ENCODE peak calls at places on chromosome X, in nine cellular contexts. H is right atrium auricular region, X is mammary epithelial cell, U is upper lobe of right lung, W is A673, N is lung, J is heart right ventricle, M is thoracic aorta, O is GM23248. V is an unnamed sample.

GRCh38 chrX:55057691-55058249 is 17.1 kb upstream of the PAGE2B start:
- DNase-seq in U (no peak), X (peak), M (no peak), O (peak), W (peak), J (no peak), N (no peak), H (no peak), V (no peak)

GRCh38 chrX:31459361-31459760 is 387.5 kb upstream of the FTHL17 start:
- DNase-seq in J (no peak), N (no peak), H (no peak), O (peak), W (no peak), X (no peak), M (no peak), U (no peak), V (no peak)

GRCh38 chrX:56728752-56729151 is 291 bp upstream of the NBDY start:
- DNase-seq in H (no peak), J (no peak), N (no peak), X (peak), U (no peak), W (peak), M (no peak), O (peak), V (peak)

GRCh38 chrX:102651242-102651967 is at the start of gene GPRASP1:
- DNase-seq in W (peak), O (peak), H (peak), U (peak), M (no peak), J (peak), N (no peak), X (no peak), V (no peak)

GRCh38 chrX:21758488-21758887 is 572 bp upstream of the SMPX start:
- DNase-seq in O (no peak), U (no peak), J (no peak), M (no peak), N (no peak), W (no peak), H (no peak), X (no peak), V (no peak)

GRCh38 chrX:17160971-17161370 is 214.0 kb upstream of the NHS start:
- DNase-seq in O (peak), W (peak), N (no peak), X (no peak), J (no peak), U (no peak), H (no peak), M (no peak), V (peak)

GRCh38 chrX:49155243-49155899 is 7.2 kb upstream of the MAGIX start:
- DNase-seq in M (no peak), O (peak), J (no peak), H (no peak), N (peak), X (peak), W (peak), U (no peak), V (no peak)

GRCh38 chrX:154298312-154298711 is 2.7 kb downstream of the TKTL1 start:
- DNase-seq in X (peak), N (no peak), J (no peak), M (no peak), O (no peak), U (no peak), H (no peak), W (no peak), V (no peak)

GRCh38 chrX:8731579-8732395 is at the start of gene ANOS1:
- DNase-seq in N (peak), M (no peak), J (peak), U (peak), O (peak), X (peak), W (peak), H (no peak), V (no peak)

GRCh38 chrX:41481264-41482109 is 34.3 kb downstream of the NYX start:
- DNase-seq in N (no peak), U (no peak), H (no peak), X (no peak), J (no peak), W (peak), M (no peak), O (peak), V (peak)

GRCh38 chrX:110699109-110699508 is 96.5 kb downstream of the CHRDL1 start:
- DNase-seq in H (no peak), N (no peak), M (no peak), W (no peak), U (no peak), X (peak), J (no peak), O (peak), V (no peak)

GRCh38 chrX:69133561-69134542 is 31.4 kb downstream of the PJA1 start:
- DNase-seq in N (no peak), X (peak), M (no peak), U (no peak), O (peak), W (peak), H (no peak), J (no peak), V (peak)

GRCh38 chrX:69493193-69493592 is 10.9 kb upstream of the NALF2 start:
- DNase-seq in M (no peak), X (peak), J (peak), H (no peak), U (no peak), O (peak), N (no peak), W (peak), V (peak)

GRCh38 chrX:71906133-71906532 is 4.5 kb upstream of the NHSL2 start:
- DNase-seq in M (no peak), H (no peak), W (no peak), U (no peak), O (no peak), N (no peak), J (no peak), X (no peak), V (no peak)

GRCh38 chrX:71623714-71624113 is 5.4 kb upstream of the CXCR3 start:
- DNase-seq in X (no peak), U (no peak), H (no peak), M (no peak), W (no peak), N (no peak), J (no peak), O (no peak), V (no peak)

GRCh38 chrX:122914256-122914655 is 269.8 kb upstream of the GRIA3 start:
- DNase-seq in O (no peak), W (no peak), H (no peak), X (no peak), J (no peak), M (no peak), N (no peak), U (no peak), V (no peak)

GRCh38 chrX:19811807-19812604 is 75.4 kb downstream of the SH3KBP1 start:
- DNase-seq in J (no peak), U (no peak), W (no peak), H (no peak), M (no peak), N (no peak), O (peak), X (no peak), V (peak)

GRCh38 chrX:2397648-2398340 is 103.0 kb downstream of the DHRSX start:
- DNase-seq in H (no peak), W (no peak), N (no peak), M (no peak), U (no peak), J (no peak), X (peak), O (peak), V (no peak)

GRCh38 chrX:155000841-155001240 is 21.7 kb downstream of the F8 start:
- DNase-seq in W (no peak), O (no peak), J (no peak), X (no peak), M (no peak), H (no peak), U (no peak), N (no peak), V (no peak)

GRCh38 chrX:22800806-22801205 is 199.0 kb upstream of the DDX53 start:
- DNase-seq in J (no peak), U (no peak), M (no peak), N (no peak), O (peak), H (no peak), X (no peak), W (peak), V (peak)

GRCh38 chrX:127558811-127559210 is 493.4 kb downstream of the ACTRT1 start:
- DNase-seq in O (no peak), H (no peak), X (no peak), M (no peak), W (no peak), N (no peak), U (no peak), J (no peak), V (no peak)

GRCh38 chrX:55486736-55487135 is 2.9 kb downstream of the USP51 start:
- DNase-seq in U (no peak), O (peak), M (no peak), H (no peak), N (no peak), X (peak), W (no peak), J (no peak), V (no peak)

GRCh38 chrX:33211356-33212254 is at the start of gene DMD:
- DNase-seq in W (no peak), H (peak), N (peak), J (peak), U (no peak), X (peak), M (peak), O (no peak), V (peak)

GRCh38 chrX:153775631-153776595 is 4.9 kb upstream of the SRPK3 start:
- DNase-seq in X (no peak), O (no peak), J (no peak), W (no peak), M (no peak), N (no peak), U (peak), H (no peak), V (no peak)

GRCh38 chrX:153921070-153921469 is 5.0 kb downstream of the ARHGAP4 start:
- DNase-seq in X (no peak), U (no peak), N (no peak), O (peak), H (no peak), M (no peak), J (no peak), W (no peak), V (no peak)

GRCh38 chrX:3697701-3698279 is 15.7 kb downstream of the PRKX start:
- DNase-seq in J (peak), N (no peak), U (no peak), H (peak), W (peak), M (peak), X (peak), O (peak), V (peak)

GRCh38 chrX:150086371-150086770 is 148.1 kb upstream of the EOLA2 start:
- DNase-seq in J (no peak), N (no peak), U (no peak), M (no peak), O (no peak), W (no peak), H (no peak), X (no peak), V (no peak)

DNA sequence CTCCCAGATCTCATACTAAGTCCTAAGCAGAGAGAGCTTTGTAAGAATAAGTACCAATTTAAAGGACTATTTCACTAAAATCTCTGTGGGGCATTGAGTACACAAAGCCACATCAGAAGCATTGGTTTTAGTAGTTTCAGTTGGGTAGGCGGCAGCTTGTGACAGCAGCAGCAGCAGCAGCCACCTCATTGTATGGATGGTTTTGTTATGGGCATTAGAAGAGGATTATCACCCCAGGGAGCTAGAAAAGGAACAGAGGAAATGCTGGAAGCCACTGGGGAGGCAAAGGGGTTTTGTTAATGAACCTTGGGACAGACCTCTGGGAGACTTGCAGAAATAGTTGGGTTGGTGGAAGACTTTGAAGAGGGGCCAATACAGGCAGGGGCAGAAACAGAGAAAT is 93.9 kb upstream of the FRMPD3 start:
- DNase-seq in W (peak), M (no peak), H (no peak), N (no peak), J (no peak), U (no peak), X (no peak), O (no peak), V (no peak)
- H3K4me3 ChIP-seq in W (no peak), M (no peak), H (no peak), N (no peak), J (no peak), U (no peak), X (no peak), O (no peak), V (no peak)

GRCh38 chrX:119635799-119636198 is 29.6 kb upstream of the NKRF start:
- DNase-seq in N (no peak), M (no peak), W (no peak), U (no peak), H (no peak), O (no peak), X (no peak), J (no peak), V (no peak)

GRCh38 chrX:119640621-119641020 is 34.4 kb upstream of the NKRF start:
- DNase-seq in M (no peak), N (no peak), U (no peak), X (no peak), J (no peak), H (no peak), O (no peak), W (no peak), V (peak)

GRCh38 chrX:119636419-119636818 is 30.2 kb upstream of the NKRF start:
- DNase-seq in M (no peak), O (no peak), H (no peak), U (no peak), N (no peak), W (no peak), J (no peak), X (no peak), V (peak)

GRCh38 chrX:119635179-119635578 is 29.0 kb upstream of the NKRF start:
- DNase-seq in H (no peak), X (no peak), M (no peak), O (no peak), J (no peak), W (no peak), U (no peak), N (no peak), V (no peak)

GRCh38 chrX:119638725-119639471 is 32.7 kb upstream of the NKRF start:
- DNase-seq in O (no peak), N (no peak), X (no peak), W (no peak), H (no peak), J (no peak), U (no peak), M (no peak), V (no peak)
- H3K27ac ChIP-seq in O (no peak), N (no peak), X (no peak), W (no peak), H (no peak), J (no peak), U (no peak), M (no peak), V (no peak)

DNA sequence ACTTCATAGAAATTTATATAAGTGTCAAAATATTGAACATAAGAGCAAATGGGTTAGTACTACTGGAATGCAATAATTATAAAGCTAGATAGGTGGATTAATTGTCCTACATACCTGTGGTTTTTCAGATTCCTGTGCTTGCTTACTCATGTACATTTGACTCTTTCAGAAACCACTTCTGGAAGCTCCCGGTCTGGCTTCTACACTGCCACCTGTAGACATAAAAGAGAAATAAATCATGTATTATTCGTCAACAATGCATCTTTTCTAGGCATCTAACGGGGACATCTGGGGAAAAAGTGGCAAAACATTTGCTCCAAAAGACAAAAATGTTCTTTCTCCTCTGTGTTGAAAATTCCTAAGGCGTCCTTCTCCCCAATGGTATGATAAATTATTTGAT is 648.6 kb upstream of the DIPK2B start:
- DNase-seq in M (no peak), N (no peak), H (no peak), W (peak), X (peak), O (peak), J (no peak), U (no peak), V (peak)
- H3K4me3 ChIP-seq in M (peak), N (no peak), H (no peak), W (peak), X (peak), O (peak), J (no peak), U (peak), V (no peak)

GRCh38 chrX:25427873-25428555 is 412.2 kb upstream of the ARX start:
- DNase-seq in N (no peak), X (no peak), U (no peak), J (no peak), W (peak), M (no peak), H (no peak), O (no peak), V (peak)
- H3K27ac ChIP-seq in N (no peak), X (no peak), U (no peak), J (no peak), W (no peak), M (no peak), H (no peak), O (no peak), V (no peak)

GRCh38 chrX:6917666-6918065 is 229.8 kb upstream of the STS start:
- DNase-seq in X (no peak), W (no peak), O (no peak), H (no peak), M (no peak), N (no peak), U (no peak), J (no peak), V (no peak)
- H3K4me3 ChIP-seq in X (no peak), W (no peak), O (no peak), H (no peak), M (no peak), N (no peak), U (no peak), J (no peak), V (no peak)

GRCh38 chrX:29090811-29091210 is 503.6 kb downstream of the IL1RAPL1 start:
- DNase-seq in U (no peak), O (no peak), W (peak), M (no peak), J (no peak), X (no peak), H (no peak), N (no peak), V (peak)
- H3K27ac ChIP-seq in U (no peak), O (no peak), W (no peak), M (no peak), J (no peak), X (no peak), H (no peak), N (no peak), V (no peak)

DNA sequence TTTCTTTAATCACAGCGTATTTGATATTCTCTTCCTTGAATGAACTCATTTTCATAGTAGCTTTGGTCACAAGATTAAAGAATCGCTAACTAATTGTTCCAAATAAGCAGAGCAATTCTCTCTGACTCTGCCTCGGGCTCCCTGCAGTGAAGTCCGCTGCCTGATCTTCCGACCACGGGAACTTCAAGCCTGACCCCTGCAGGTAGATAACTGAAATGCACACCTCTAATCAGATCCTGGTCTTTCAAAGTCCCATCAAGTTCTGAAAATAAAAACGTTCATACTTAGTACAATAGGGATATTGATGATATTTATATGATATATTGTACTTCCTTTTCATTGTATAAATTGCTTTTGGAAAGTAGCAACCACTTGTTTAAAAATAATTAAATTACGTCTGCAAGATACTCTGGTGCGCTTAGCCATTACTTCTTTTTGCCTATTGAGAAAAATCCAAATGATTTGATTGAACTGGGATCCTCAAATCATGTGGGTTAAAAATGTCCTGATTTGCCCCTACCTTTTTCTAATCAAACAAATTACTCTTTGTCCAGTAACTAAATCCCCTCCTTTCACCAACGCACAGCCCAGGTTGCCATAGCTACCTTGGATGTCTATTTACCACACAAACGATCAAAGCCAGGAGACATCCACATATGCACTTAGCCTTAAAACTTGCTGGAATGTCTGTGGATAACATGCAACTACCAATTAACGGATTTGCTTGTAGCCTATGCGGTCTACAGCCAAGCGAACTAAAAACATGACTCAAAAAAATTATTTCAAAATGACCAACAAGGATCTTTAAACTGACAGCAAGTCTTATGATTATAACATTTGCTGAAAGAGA is 4.2 kb downstream of the MID1 start:
- DNase-seq in M (no peak), H (no peak), J (peak), N (no peak), W (peak), O (peak), U (no peak), X (no peak), V (peak)
- H3K4me3 ChIP-seq in M (peak), H (no peak), J (no peak), N (no peak), W (no peak), O (peak), U (no peak), X (peak), V (no peak)

DNA sequence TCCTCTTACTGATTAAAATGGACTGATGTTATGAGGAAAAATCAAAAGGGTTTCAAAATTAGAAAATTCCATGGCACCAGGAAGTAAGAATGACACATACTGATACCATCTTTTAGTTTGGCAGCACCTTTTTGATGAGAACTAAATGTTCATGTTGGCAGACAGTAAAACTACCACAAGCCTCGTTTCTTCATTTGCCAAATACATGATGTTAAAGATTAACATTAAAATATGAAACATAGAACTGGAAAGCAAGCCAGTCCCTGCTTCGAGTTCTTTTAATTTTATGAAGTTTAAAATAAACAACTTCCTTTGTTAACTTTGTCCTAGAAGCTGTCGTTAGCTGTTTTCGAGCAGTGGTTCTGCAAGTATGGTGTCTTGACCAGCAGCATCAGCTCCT is 69.2 kb upstream of the CCDC160 start:
- DNase-seq in U (no peak), N (no peak), M (no peak), H (no peak), J (no peak), O (no peak), X (no peak), W (no peak), V (no peak)
- H3K27ac ChIP-seq in U (no peak), N (no peak), M (no peak), H (no peak), J (no peak), O (no peak), X (no peak), W (no peak), V (no peak)